ENCODE peak calls at places on chromosome 1, in eight cellular contexts. I is left ventricle myocardium inferior, F is progenitor cell of endocrine pancreas, D is kidney epithelial cell, Z is BJ, M is IMR-90, W is cardiac fibroblast, S is PC-9. V is an unnamed sample.

GRCh38 chr1:92408825-92409224 is 77.9 kb downstream of the GFI1 start:
- DNase-seq in S (no peak), W (peak), D (no peak), M (peak), F (no peak), Z (no peak), I (no peak), V (no peak)

GRCh38 chr1:161849518-161849917 is 83.4 kb downstream of the ATF6 start:
- DNase-seq in M (peak), F (no peak), I (no peak), S (no peak), W (peak), Z (no peak), D (no peak), V (no peak)

GRCh38 chr1:201457508-201457960 is 11.5 kb downstream of the PHLDA3 start:
- DNase-seq in W (peak), I (no peak), F (no peak), D (no peak), S (no peak), M (no peak), Z (no peak), V (no peak)

GRCh38 chr1:109762821-109763645 is 690 bp downstream of the EPS8L3 start:
- DNase-seq in I (peak), F (no peak), Z (no peak), S (peak), M (peak), D (no peak), W (peak), V (peak)

GRCh38 chr1:154715385-154715784 is 107.4 kb upstream of the ADAR start:
- DNase-seq in S (no peak), W (no peak), M (no peak), D (no peak), Z (no peak), I (no peak), F (no peak), V (no peak)

GRCh38 chr1:63674865-63675815 is 81.9 kb downstream of the PGM1 start:
- DNase-seq in Z (no peak), W (peak), F (no peak), M (no peak), D (no peak), S (no peak), I (peak), V (no peak)

GRCh38 chr1:154502742-154503111 is 515 bp upstream of the SHE start:
- DNase-seq in S (no peak), Z (no peak), F (no peak), D (no peak), I (peak), M (no peak), W (no peak), V (no peak)

GRCh38 chr1:168917796-168918195 is 188.7 kb upstream of the ATP1B1 start:
- DNase-seq in D (no peak), M (no peak), S (no peak), F (no peak), I (no peak), Z (no peak), W (no peak), V (no peak)

GRCh38 chr1:219143735-219144134 is 29.9 kb upstream of the LYPLAL1 start:
- DNase-seq in Z (no peak), D (no peak), W (peak), S (no peak), F (no peak), M (peak), I (no peak), V (no peak)

GRCh38 chr1:169312084-169312954 is 55.3 kb downstream of the NME7 start:
- DNase-seq in M (peak), I (no peak), Z (peak), S (peak), W (peak), F (no peak), D (peak), V (no peak)

GRCh38 chr1:109932232-109932631 is 21.6 kb downstream of the CSF1 start:
- DNase-seq in M (no peak), D (no peak), F (no peak), S (no peak), Z (no peak), W (no peak), I (no peak), V (no peak)

GRCh38 chr1:180156631-180157091 is 2.0 kb downstream of the QSOX1 start:
- DNase-seq in S (no peak), D (no peak), W (peak), Z (no peak), M (peak), F (no peak), I (no peak), V (no peak)

GRCh38 chr1:218521414-218522169 is 176.5 kb downstream of the TGFB2 start:
- DNase-seq in S (no peak), Z (no peak), M (peak), D (no peak), W (no peak), I (no peak), F (no peak), V (no peak)

GRCh38 chr1:235078927-235079381 is 49.7 kb downstream of the TOMM20 start:
- DNase-seq in F (no peak), S (no peak), M (peak), W (peak), I (no peak), Z (no peak), D (no peak), V (no peak)

GRCh38 chr1:35611655-35612054 is 29.7 kb downstream of the PSMB2 start:
- DNase-seq in I (no peak), S (no peak), F (no peak), W (no peak), D (no peak), Z (no peak), M (no peak), V (no peak)

GRCh38 chr1:210231846-210232523 is 611 bp upstream of the SERTAD4 start:
- DNase-seq in Z (peak), F (no peak), M (no peak), S (no peak), D (no peak), W (peak), I (peak), V (no peak)

GRCh38 chr1:211825990-211826389 is 4.6 kb downstream of the LPGAT1 start:
- DNase-seq in Z (peak), I (no peak), S (no peak), M (peak), F (no peak), D (no peak), W (peak), V (no peak)
- TF ChIP-seq CTCF in Z (no peak), I (no peak), S (no peak), M (no peak), F (no peak), D (no peak), W (no peak), V (no peak)

GRCh38 chr1:42165511-42166210 is 1.1 kb upstream of the GUCA2A start:
- DNase-seq in F (no peak), I (peak), Z (no peak), D (peak), M (peak), W (peak), S (peak), V (peak)
- TF ChIP-seq CTCF in F (no peak), I (no peak), Z (no peak), D (no peak), M (no peak), W (no peak), S (no peak), V (no peak)

DNA sequence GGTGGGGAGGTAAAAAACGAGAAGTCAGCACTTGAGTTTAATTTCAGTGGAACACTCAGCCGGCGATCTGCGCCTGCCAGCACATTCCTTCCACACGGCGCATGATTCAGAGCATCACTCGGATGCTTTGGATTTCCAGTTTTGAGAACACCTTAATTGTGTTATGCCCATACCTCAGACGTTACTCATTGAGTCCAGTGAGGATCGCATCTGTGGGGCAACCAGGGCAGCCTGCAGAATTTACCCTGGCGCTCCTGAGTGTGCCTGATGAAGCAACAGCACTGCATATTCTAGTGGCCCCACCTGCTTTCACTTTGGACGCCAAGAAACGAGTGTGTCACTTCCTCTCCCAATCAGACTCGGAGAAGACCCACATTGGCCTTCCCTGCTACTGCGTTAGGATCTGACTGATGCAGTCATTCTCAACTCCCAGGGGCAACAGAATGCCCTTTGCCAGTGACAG is 19.9 kb downstream of the FAM89A start:
- DNase-seq in S (no peak), F (no peak), I (no peak), M (peak), D (no peak), Z (no peak), W (peak), V (no peak)
- TF ChIP-seq CTCF in S (no peak), F (no peak), I (no peak), M (no peak), D (no peak), Z (no peak), W (no peak), V (no peak)

GRCh38 chr1:192350351-192350750 is 33.6 kb downstream of the RGS21 start:
- DNase-seq in S (no peak), M (no peak), I (no peak), W (no peak), D (no peak), F (no peak), Z (no peak), V (no peak)

GRCh38 chr1:192351550-192351949 is 34.8 kb downstream of the RGS21 start:
- DNase-seq in D (no peak), W (no peak), I (no peak), F (no peak), Z (no peak), M (no peak), S (no peak), V (no peak)
- TF ChIP-seq CTCF in D (no peak), W (no peak), I (no peak), F (no peak), Z (no peak), M (no peak), S (no peak), V (no peak)

DNA sequence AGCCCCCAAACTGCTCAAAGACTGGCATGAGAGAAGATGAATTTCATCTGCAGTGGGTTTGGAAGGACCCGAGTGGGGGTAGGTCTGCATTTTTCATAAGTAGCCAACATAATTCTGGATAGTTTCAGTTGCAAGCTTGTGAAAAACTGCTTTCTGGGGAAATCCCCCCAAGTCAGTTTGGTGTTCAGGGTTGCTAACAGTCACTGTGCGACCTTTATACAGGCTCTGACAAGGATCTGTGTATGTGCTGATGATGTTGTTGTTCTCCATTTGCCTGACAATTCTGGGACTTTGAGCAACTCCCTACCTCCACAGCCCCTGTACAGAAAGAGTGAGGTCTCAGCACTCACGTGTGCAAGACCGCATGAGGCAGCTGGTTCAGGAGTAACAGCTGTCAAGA is 87.9 kb downstream of the SUSD4 start:
- DNase-seq in D (no peak), Z (no peak), W (no peak), M (no peak), F (no peak), I (no peak), S (no peak), V (no peak)
- TF ChIP-seq CTCF in D (no peak), Z (no peak), W (no peak), M (no peak), F (no peak), I (no peak), S (no peak), V (no peak)

DNA sequence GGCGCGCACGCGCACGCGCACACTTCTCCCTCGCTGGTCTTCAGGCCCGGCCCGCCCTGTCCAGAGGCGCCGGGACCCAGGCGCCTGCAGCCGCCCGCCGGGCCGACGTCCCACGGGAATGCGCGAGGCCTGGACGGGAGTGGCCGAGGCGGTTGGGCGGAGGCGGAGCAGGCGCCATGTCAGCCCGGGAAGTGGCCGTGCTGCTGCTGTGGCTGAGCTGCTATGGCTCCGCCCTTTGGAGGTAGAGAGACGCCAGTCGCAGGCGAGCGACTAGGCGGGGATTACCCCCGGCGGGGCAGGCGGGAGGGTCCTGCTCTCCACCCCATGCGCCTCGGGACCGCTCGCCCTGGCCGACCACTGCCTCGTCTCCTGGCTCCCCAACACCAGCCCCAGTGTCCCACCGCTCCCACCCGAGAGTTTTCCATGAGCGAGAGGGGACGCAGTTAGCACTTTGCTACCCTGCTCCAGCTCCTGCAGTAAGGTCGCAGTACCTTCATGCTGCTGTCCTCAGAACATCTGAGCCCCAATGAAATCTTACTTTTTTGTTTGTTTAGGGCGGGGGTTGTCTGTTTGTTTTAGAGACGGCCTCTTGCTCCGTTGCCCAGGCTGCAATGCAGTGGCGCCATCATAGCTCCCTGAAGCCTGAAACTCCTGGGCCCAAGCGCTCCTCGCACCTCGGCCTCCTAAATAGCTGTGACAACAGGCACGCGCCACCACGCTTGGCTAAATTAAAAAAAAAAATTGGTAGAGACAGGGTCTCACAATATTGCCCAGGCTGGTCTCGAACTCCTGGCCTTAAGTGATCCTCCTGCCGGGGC is at the start of gene CATSPERE:
- DNase-seq in S (peak), W (peak), F (peak), Z (peak), D (peak), M (peak), I (peak), V (peak)
- TF ChIP-seq CTCF in S (no peak), W (no peak), F (no peak), Z (no peak), D (no peak), M (no peak), I (no peak), V (no peak)

GRCh38 chr1:94713472-94714141 is 106.5 kb upstream of the SLC44A3 start:
- DNase-seq in F (no peak), W (peak), I (peak), D (peak), Z (peak), M (peak), S (peak), V (peak)
- TF ChIP-seq CTCF in F (no peak), W (no peak), I (no peak), D (no peak), Z (no peak), M (no peak), S (no peak), V (no peak)

DNA sequence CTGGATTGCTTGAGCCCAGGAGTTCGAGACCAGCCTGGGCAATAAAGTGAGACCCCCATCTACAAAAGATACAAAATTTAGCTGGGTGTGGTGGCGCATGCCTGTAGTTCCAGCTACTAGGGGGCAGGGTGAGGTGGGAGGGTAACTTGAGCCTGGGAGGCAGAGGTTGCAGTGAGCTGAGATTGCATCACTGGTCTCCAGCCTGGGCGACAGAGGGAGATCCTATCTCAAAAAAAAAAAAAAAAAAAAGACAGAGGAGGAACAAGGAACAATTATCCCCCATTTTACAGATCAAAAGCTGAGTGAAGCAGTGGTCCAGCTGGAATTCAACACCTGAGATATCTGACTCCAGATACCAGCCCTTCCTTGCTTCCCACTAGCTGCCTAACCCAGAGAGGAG is 34.8 kb downstream of the L1TD1 start:
- DNase-seq in M (no peak), F (no peak), I (no peak), Z (no peak), W (no peak), S (peak), D (no peak), V (no peak)
- TF ChIP-seq CTCF in M (no peak), F (no peak), I (no peak), Z (no peak), W (no peak), S (no peak), D (no peak), V (no peak)